ENCODE peak calls at places on chromosomes 6 and 20, in nine cellular contexts. One of them, this sample, is unnamed.

GRCh38 chr20:38147751-38148150 is 17.3 kb downstream of the TGM2 start:
- DNase-seq in spleen: no peak
- DNase-seq in mesenchymal stem cell: no peak
- DNase-seq in aorta: peak; percentile 22
- DNase-seq in vagina: no peak
- DNase-seq in body of pancreas: no peak
- DNase-seq in left ventricle myocardium inferior: no peak
- DNase-seq in MG63: no peak
- DNase-seq in CD4-positive, alpha-beta memory T cell: no peak
- DNase-seq in this sample: no peak

GRCh38 chr6:89145962-89146747 is at the start of gene PM20D2:
- DNase-seq in spleen: peak; percentile 93
- DNase-seq in mesenchymal stem cell: peak; percentile 51
- DNase-seq in aorta: peak; percentile 77
- DNase-seq in vagina: no peak
- DNase-seq in body of pancreas: peak; percentile 77
- DNase-seq in left ventricle myocardium inferior: peak; percentile 65
- DNase-seq in MG63: peak; percentile 81
- DNase-seq in CD4-positive, alpha-beta memory T cell: peak; percentile 53
- DNase-seq in this sample: peak; percentile 41

GRCh38 chr6:160254467-160255312 is 3.9 kb downstream of the SLC22A2 start:
- DNase-seq in spleen: no peak
- DNase-seq in mesenchymal stem cell: no peak
- DNase-seq in aorta: no peak
- DNase-seq in vagina: no peak
- DNase-seq in body of pancreas: peak; percentile 61
- DNase-seq in left ventricle myocardium inferior: no peak
- DNase-seq in MG63: no peak
- DNase-seq in CD4-positive, alpha-beta memory T cell: no peak
- DNase-seq in this sample: no peak

GRCh38 chr6:24897186-24897585 is 38.6 kb downstream of the RIPOR2 start:
- DNase-seq in spleen: no peak
- DNase-seq in mesenchymal stem cell: no peak
- DNase-seq in aorta: no peak
- DNase-seq in vagina: no peak
- DNase-seq in body of pancreas: no peak
- DNase-seq in left ventricle myocardium inferior: no peak
- DNase-seq in MG63: no peak
- DNase-seq in CD4-positive, alpha-beta memory T cell: no peak
- DNase-seq in this sample: no peak

GRCh38 chr6:142839686-142840040 is 105.3 kb downstream of the HIVEP2 start:
- DNase-seq in spleen: no peak
- DNase-seq in mesenchymal stem cell: peak; percentile 15
- DNase-seq in aorta: no peak
- DNase-seq in vagina: no peak
- DNase-seq in body of pancreas: no peak
- DNase-seq in left ventricle myocardium inferior: no peak
- DNase-seq in MG63: no peak
- DNase-seq in CD4-positive, alpha-beta memory T cell: no peak
- DNase-seq in this sample: peak; percentile 25

GRCh38 chr20:57544838-57545564 is 15.9 kb upstream of the PCK1 start:
- DNase-seq in spleen: no peak
- DNase-seq in mesenchymal stem cell: no peak
- DNase-seq in aorta: no peak
- DNase-seq in vagina: no peak
- DNase-seq in body of pancreas: no peak
- DNase-seq in left ventricle myocardium inferior: no peak
- DNase-seq in MG63: no peak
- DNase-seq in CD4-positive, alpha-beta memory T cell: no peak
- DNase-seq in this sample: no peak

GRCh38 chr20:38049800-38050199 is 16.3 kb downstream of the RPRD1B start:
- DNase-seq in spleen: no peak
- DNase-seq in mesenchymal stem cell: peak; percentile 74
- DNase-seq in aorta: no peak
- DNase-seq in vagina: no peak
- DNase-seq in body of pancreas: no peak
- DNase-seq in left ventricle myocardium inferior: no peak
- DNase-seq in MG63: peak; percentile 52
- DNase-seq in CD4-positive, alpha-beta memory T cell: no peak
- DNase-seq in this sample: peak; percentile 48

GRCh38 chr20:6081236-6081635 is 27.4 kb upstream of the LRRN4 start:
- DNase-seq in spleen: no peak
- DNase-seq in mesenchymal stem cell: peak; percentile 8
- DNase-seq in aorta: no peak
- DNase-seq in vagina: no peak
- DNase-seq in body of pancreas: peak; percentile 46
- DNase-seq in left ventricle myocardium inferior: no peak
- DNase-seq in MG63: peak; percentile 32
- DNase-seq in CD4-positive, alpha-beta memory T cell: no peak
- DNase-seq in this sample: peak; percentile 74

GRCh38 chr6:63802606-63803206 is 167.1 kb downstream of the PHF3 start:
- DNase-seq in spleen: no peak
- DNase-seq in mesenchymal stem cell: peak; percentile 50
- DNase-seq in aorta: no peak
- DNase-seq in vagina: no peak
- DNase-seq in body of pancreas: no peak
- DNase-seq in left ventricle myocardium inferior: no peak
- DNase-seq in MG63: no peak
- DNase-seq in CD4-positive, alpha-beta memory T cell: no peak
- DNase-seq in this sample: peak; percentile 17

GRCh38 chr6:27133281-27134227 is 113.9 kb upstream of the PRSS16 start:
- DNase-seq in spleen: peak; percentile 97
- DNase-seq in mesenchymal stem cell: peak; percentile 91
- DNase-seq in aorta: peak; percentile 88
- DNase-seq in vagina: no peak
- DNase-seq in body of pancreas: peak; percentile 32
- DNase-seq in left ventricle myocardium inferior: peak; percentile 54
- DNase-seq in MG63: peak; percentile 78
- DNase-seq in CD4-positive, alpha-beta memory T cell: peak; percentile 73
- DNase-seq in this sample: peak; percentile 75

GRCh38 chr6:142323377-142323776 is 21.6 kb downstream of the ADGRG6 start:
- DNase-seq in spleen: no peak
- DNase-seq in mesenchymal stem cell: peak; percentile 59
- DNase-seq in aorta: no peak
- DNase-seq in vagina: no peak
- DNase-seq in body of pancreas: no peak
- DNase-seq in left ventricle myocardium inferior: no peak
- DNase-seq in MG63: no peak
- DNase-seq in CD4-positive, alpha-beta memory T cell: no peak
- DNase-seq in this sample: no peak

GRCh38 chr6:93713974-93714373 is 294.6 kb upstream of the EPHA7 start:
- DNase-seq in spleen: no peak
- DNase-seq in mesenchymal stem cell: no peak
- DNase-seq in aorta: no peak
- DNase-seq in vagina: no peak
- DNase-seq in body of pancreas: no peak
- DNase-seq in left ventricle myocardium inferior: no peak
- DNase-seq in MG63: no peak
- DNase-seq in CD4-positive, alpha-beta memory T cell: no peak
- DNase-seq in this sample: no peak

GRCh38 chr6:53109612-53110011 is 39.0 kb downstream of the GCM1 start:
- DNase-seq in spleen: no peak
- DNase-seq in mesenchymal stem cell: no peak
- DNase-seq in aorta: no peak
- DNase-seq in vagina: no peak
- DNase-seq in body of pancreas: no peak
- DNase-seq in left ventricle myocardium inferior: no peak
- DNase-seq in MG63: no peak
- DNase-seq in CD4-positive, alpha-beta memory T cell: no peak
- DNase-seq in this sample: no peak

GRCh38 chr6:57221191-57221935 is 744 bp downstream of the RAB23 start:
- DNase-seq in spleen: peak; percentile 89
- DNase-seq in mesenchymal stem cell: peak; percentile 68
- DNase-seq in aorta: peak; percentile 80
- DNase-seq in vagina: no peak
- DNase-seq in body of pancreas: peak; percentile 53
- DNase-seq in left ventricle myocardium inferior: peak; percentile 51
- DNase-seq in MG63: peak; percentile 54
- DNase-seq in CD4-positive, alpha-beta memory T cell: peak; percentile 34
- DNase-seq in this sample: peak; percentile 63

GRCh38 chr20:10790013-10790412 is 116.2 kb upstream of the JAG1 start:
- DNase-seq in spleen: no peak
- DNase-seq in mesenchymal stem cell: no peak
- DNase-seq in aorta: no peak
- DNase-seq in vagina: no peak
- DNase-seq in body of pancreas: peak; percentile 28
- DNase-seq in left ventricle myocardium inferior: no peak
- DNase-seq in MG63: no peak
- DNase-seq in CD4-positive, alpha-beta memory T cell: no peak
- DNase-seq in this sample: no peak

GRCh38 chr6:7138921-7139358 is 31.2 kb downstream of the RREB1 start:
- DNase-seq in spleen: no peak
- DNase-seq in mesenchymal stem cell: no peak
- DNase-seq in aorta: no peak
- DNase-seq in vagina: no peak
- DNase-seq in body of pancreas: peak; percentile 86
- DNase-seq in left ventricle myocardium inferior: no peak
- DNase-seq in MG63: no peak
- DNase-seq in CD4-positive, alpha-beta memory T cell: peak; percentile 61
- DNase-seq in this sample: no peak

GRCh38 chr20:43667341-43668132 is 623 bp downstream of the MYBL2 start:
- DNase-seq in spleen: peak; percentile 83
- DNase-seq in mesenchymal stem cell: peak; percentile 12
- DNase-seq in aorta: no peak
- DNase-seq in vagina: no peak
- DNase-seq in body of pancreas: no peak
- DNase-seq in left ventricle myocardium inferior: no peak
- DNase-seq in MG63: peak; percentile 69
- DNase-seq in CD4-positive, alpha-beta memory T cell: no peak
- DNase-seq in this sample: peak; percentile 13

GRCh38 chr6:80642452-80642851 is 536.0 kb downstream of the BCKDHB start:
- DNase-seq in spleen: no peak
- DNase-seq in mesenchymal stem cell: peak; percentile 36
- DNase-seq in aorta: no peak
- DNase-seq in vagina: no peak
- DNase-seq in body of pancreas: no peak
- DNase-seq in left ventricle myocardium inferior: no peak
- DNase-seq in MG63: no peak
- DNase-seq in CD4-positive, alpha-beta memory T cell: no peak
- DNase-seq in this sample: peak; percentile 73

GRCh38 chr6:26383624-26384417 is 913 bp downstream of the BTN2A2 start:
- DNase-seq in spleen: no peak
- DNase-seq in mesenchymal stem cell: peak; percentile 76
- DNase-seq in aorta: no peak
- DNase-seq in vagina: no peak
- DNase-seq in body of pancreas: peak; percentile 45
- DNase-seq in left ventricle myocardium inferior: no peak
- DNase-seq in MG63: peak; percentile 26
- DNase-seq in CD4-positive, alpha-beta memory T cell: no peak
- DNase-seq in this sample: peak; percentile 75

GRCh38 chr6:3045369-3045768 is 22.9 kb upstream of the RIPK1 start:
- DNase-seq in spleen: no peak
- DNase-seq in mesenchymal stem cell: no peak
- DNase-seq in aorta: no peak
- DNase-seq in vagina: no peak
- DNase-seq in body of pancreas: no peak
- DNase-seq in left ventricle myocardium inferior: no peak
- DNase-seq in MG63: no peak
- DNase-seq in CD4-positive, alpha-beta memory T cell: no peak
- DNase-seq in this sample: no peak

GRCh38 chr20:58882704-58883089 is 30.2 kb downstream of the GNAS start:
- DNase-seq in spleen: no peak
- DNase-seq in mesenchymal stem cell: no peak
- DNase-seq in aorta: no peak
- DNase-seq in vagina: no peak
- DNase-seq in body of pancreas: no peak
- DNase-seq in left ventricle myocardium inferior: no peak
- DNase-seq in MG63: no peak
- DNase-seq in CD4-positive, alpha-beta memory T cell: no peak
- DNase-seq in this sample: no peak
- H3K36me3 ChIP-seq in spleen: no peaks in the 10 kb centered on the region
- H3K36me3 ChIP-seq in mesenchymal stem cell: no peaks in the 10 kb centered on the region
- H3K36me3 ChIP-seq in aorta: no peaks in the 10 kb centered on the region
- H3K36me3 ChIP-seq in vagina: no peaks in the 10 kb centered on the region
- H3K36me3 ChIP-seq in body of pancreas: no peaks in the 10 kb centered on the region
- H3K36me3 ChIP-seq in left ventricle myocardium inferior: no peaks in the 10 kb centered on the region
- H3K36me3 ChIP-seq in MG63: no peaks in the 10 kb centered on the region
- H3K36me3 ChIP-seq in CD4-positive, alpha-beta memory T cell: no peaks in the 10 kb centered on the region
- H3K36me3 ChIP-seq in this sample: no peaks in the 10 kb centered on the region

GRCh38 chr20:56259948-56260347 is 11.4 kb downstream of the MC3R start:
- DNase-seq in spleen: no peak
- DNase-seq in mesenchymal stem cell: no peak
- DNase-seq in aorta: no peak
- DNase-seq in vagina: no peak
- DNase-seq in body of pancreas: no peak
- DNase-seq in left ventricle myocardium inferior: no peak
- DNase-seq in MG63: no peak
- DNase-seq in CD4-positive, alpha-beta memory T cell: no peak
- DNase-seq in this sample: no peak
- H3K9me3 ChIP-seq in spleen: no peaks in the 10 kb centered on the region
- H3K9me3 ChIP-seq in mesenchymal stem cell: no peaks in the 10 kb centered on the region
- H3K9me3 ChIP-seq in aorta: no peaks in the 10 kb centered on the region
- H3K9me3 ChIP-seq in vagina: no peaks in the 10 kb centered on the region
- H3K9me3 ChIP-seq in body of pancreas: no peaks in the 10 kb centered on the region
- H3K9me3 ChIP-seq in left ventricle myocardium inferior: no peaks in the 10 kb centered on the region
- H3K9me3 ChIP-seq in MG63: no peaks in the 10 kb centered on the region
- H3K9me3 ChIP-seq in CD4-positive, alpha-beta memory T cell: no peaks in the 10 kb centered on the region
- H3K9me3 ChIP-seq in this sample: no peaks in the 10 kb centered on the region

DNA sequence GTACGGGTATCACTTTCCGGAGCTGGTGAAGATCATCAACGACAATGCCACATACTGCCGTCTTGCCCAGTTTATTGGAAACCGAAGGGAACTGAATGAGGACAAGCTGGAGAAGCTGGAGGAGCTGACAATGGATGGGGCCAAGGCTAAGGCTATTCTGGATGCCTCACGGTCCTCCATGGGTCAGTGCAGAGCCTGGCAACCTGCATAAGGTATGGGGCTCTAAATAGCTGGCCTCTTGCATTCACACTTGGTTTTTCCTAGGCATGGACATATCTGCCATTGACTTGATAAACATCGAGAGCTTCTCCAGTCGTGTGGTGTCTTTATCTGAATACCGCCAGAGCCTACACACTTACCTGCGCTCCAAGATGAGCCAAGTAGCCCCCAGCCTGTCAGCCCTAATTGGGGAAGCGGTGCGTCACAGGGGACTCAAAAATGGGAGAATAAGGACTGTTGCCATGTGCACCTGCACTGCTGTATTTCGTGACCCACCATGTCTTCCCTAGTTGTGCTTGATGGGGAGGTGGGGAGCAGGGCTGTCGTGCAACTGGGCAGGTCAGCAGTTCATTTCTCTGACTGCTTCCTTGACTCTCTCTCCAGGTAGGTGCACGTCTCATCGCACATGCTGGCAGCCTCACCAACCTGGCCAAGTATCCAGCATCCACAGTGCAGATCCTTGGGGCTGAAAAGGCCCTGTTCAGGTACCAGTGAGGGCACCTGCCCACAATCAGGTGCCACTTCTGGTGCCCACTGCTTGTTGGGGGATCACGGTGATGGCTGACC is 3.1 kb downstream of the NOP56 start:
- DNase-seq in spleen: no peak
- DNase-seq in mesenchymal stem cell: no peak
- DNase-seq in aorta: no peak
- DNase-seq in vagina: no peak
- DNase-seq in body of pancreas: no peak
- DNase-seq in left ventricle myocardium inferior: no peak
- DNase-seq in MG63: no peak
- DNase-seq in CD4-positive, alpha-beta memory T cell: no peak
- DNase-seq in this sample: no peak
- H3K36me3 ChIP-seq in spleen: peaks cover 64% of the 10 kb centered on the region
- H3K36me3 ChIP-seq in mesenchymal stem cell: peaks cover 68% of the 10 kb centered on the region
- H3K36me3 ChIP-seq in aorta: no peaks in the 10 kb centered on the region
- H3K36me3 ChIP-seq in vagina: peaks cover 6% of the 10 kb centered on the region
- H3K36me3 ChIP-seq in body of pancreas: peaks cover 5% of the 10 kb centered on the region
- H3K36me3 ChIP-seq in left ventricle myocardium inferior: peaks cover 69% of the 10 kb centered on the region
- H3K36me3 ChIP-seq in MG63: peaks cover 60% of the 10 kb centered on the region
- H3K36me3 ChIP-seq in CD4-positive, alpha-beta memory T cell: peaks cover 66% of the 10 kb centered on the region
- H3K36me3 ChIP-seq in this sample: peaks cover 43% of the 10 kb centered on the region

GRCh38 chr6:147299035-147299434 is 94.8 kb downstream of the STXBP5 start:
- DNase-seq in spleen: no peak
- DNase-seq in mesenchymal stem cell: no peak
- DNase-seq in aorta: no peak
- DNase-seq in vagina: no peak
- DNase-seq in body of pancreas: no peak
- DNase-seq in left ventricle myocardium inferior: no peak
- DNase-seq in MG63: no peak
- DNase-seq in CD4-positive, alpha-beta memory T cell: no peak
- DNase-seq in this sample: no peak
- H3K9me3 ChIP-seq in spleen: peaks cover 23% of the 10 kb centered on the region
- H3K9me3 ChIP-seq in mesenchymal stem cell: peaks cover 59% of the 10 kb centered on the region
- H3K9me3 ChIP-seq in aorta: peaks cover 3% of the 10 kb centered on the region
- H3K9me3 ChIP-seq in vagina: no peaks in the 10 kb centered on the region
- H3K9me3 ChIP-seq in body of pancreas: no peaks in the 10 kb centered on the region
- H3K9me3 ChIP-seq in left ventricle myocardium inferior: peaks cover 29% of the 10 kb centered on the region
- H3K9me3 ChIP-seq in MG63: peaks cover 12% of the 10 kb centered on the region
- H3K9me3 ChIP-seq in CD4-positive, alpha-beta memory T cell: peaks cover 17% of the 10 kb centered on the region
- H3K9me3 ChIP-seq in this sample: no peaks in the 10 kb centered on the region